ENCODE peak calls at places on chromosomes 3 and 15, in five cellular contexts. One of them, this sample, is unnamed. For H3K4me1, the result is how much of the 10 kb centered on the place peaks cover.

GRCh38 chr3:134326760-134327593 is 47.3 kb downstream of the AMOTL2 start:
- DNase-seq in effector memory CD4-positive, alpha-beta T cell: no peak
- DNase-seq in aorta: no peak
- DNase-seq in ascending aorta: peak
- DNase-seq in CD4-positive, CD25-positive, alpha-beta regulatory T cell: no peak
- DNase-seq in this sample: no peak

GRCh38 chr3:174317005-174317404 is 542.1 kb upstream of the NAALADL2 start:
- DNase-seq in ascending aorta: no peak
- DNase-seq in CD4-positive, CD25-positive, alpha-beta regulatory T cell: no peak
- DNase-seq in effector memory CD4-positive, alpha-beta T cell: no peak
- DNase-seq in aorta: no peak
- DNase-seq in this sample: no peak

GRCh38 chr3:45510519-45510918 is 84.0 kb upstream of the LIMD1 start:
- DNase-seq in effector memory CD4-positive, alpha-beta T cell: no peak
- DNase-seq in aorta: no peak
- DNase-seq in ascending aorta: no peak
- DNase-seq in CD4-positive, CD25-positive, alpha-beta regulatory T cell: no peak
- DNase-seq in this sample: no peak

GRCh38 chr3:54746722-54747121 is 181.1 kb downstream of the LRTM1 start:
- DNase-seq in CD4-positive, CD25-positive, alpha-beta regulatory T cell: no peak
- DNase-seq in ascending aorta: no peak
- DNase-seq in effector memory CD4-positive, alpha-beta T cell: no peak
- DNase-seq in aorta: no peak
- DNase-seq in this sample: no peak

GRCh38 chr15:68599560-68600071 is 20.8 kb downstream of the CORO2B start:
- DNase-seq in aorta: no peak
- DNase-seq in ascending aorta: no peak
- DNase-seq in effector memory CD4-positive, alpha-beta T cell: no peak
- DNase-seq in CD4-positive, CD25-positive, alpha-beta regulatory T cell: no peak
- DNase-seq in this sample: no peak

GRCh38 chr3:17183951-17184550 is 299.3 kb downstream of the PLCL2 start:
- DNase-seq in effector memory CD4-positive, alpha-beta T cell: no peak
- DNase-seq in CD4-positive, CD25-positive, alpha-beta regulatory T cell: no peak
- DNase-seq in ascending aorta: no peak
- DNase-seq in aorta: no peak
- DNase-seq in this sample: no peak

GRCh38 chr15:98718426-98719168 is 70.3 kb downstream of the IGF1R start:
- DNase-seq in effector memory CD4-positive, alpha-beta T cell: no peak
- DNase-seq in aorta: no peak
- DNase-seq in ascending aorta: no peak
- DNase-seq in CD4-positive, CD25-positive, alpha-beta regulatory T cell: no peak
- DNase-seq in this sample: no peak

GRCh38 chr3:158845748-158846350 is 44.0 kb downstream of the MFSD1 start:
- DNase-seq in effector memory CD4-positive, alpha-beta T cell: no peak
- DNase-seq in aorta: no peak
- DNase-seq in ascending aorta: no peak
- DNase-seq in CD4-positive, CD25-positive, alpha-beta regulatory T cell: peak
- DNase-seq in this sample: peak

GRCh38 chr3:184338538-184338945 is 1.1 kb downstream of the FAM131A start:
- DNase-seq in ascending aorta: peak
- DNase-seq in CD4-positive, CD25-positive, alpha-beta regulatory T cell: no peak
- DNase-seq in aorta: peak
- DNase-seq in effector memory CD4-positive, alpha-beta T cell: no peak
- DNase-seq in this sample: no peak

GRCh38 chr15:86915811-86916331 is 836.2 kb downstream of the AGBL1 start:
- DNase-seq in aorta: no peak
- DNase-seq in effector memory CD4-positive, alpha-beta T cell: no peak
- DNase-seq in CD4-positive, CD25-positive, alpha-beta regulatory T cell: no peak
- DNase-seq in ascending aorta: no peak
- DNase-seq in this sample: no peak

GRCh38 chr3:158465074-158465473 is 105.9 kb upstream of the MLF1 start:
- DNase-seq in aorta: no peak
- DNase-seq in CD4-positive, CD25-positive, alpha-beta regulatory T cell: no peak
- DNase-seq in ascending aorta: no peak
- DNase-seq in effector memory CD4-positive, alpha-beta T cell: no peak
- DNase-seq in this sample: no peak

GRCh38 chr15:79204886-79205285 is 77.6 kb upstream of the ANKRD34C start:
- DNase-seq in effector memory CD4-positive, alpha-beta T cell: no peak
- DNase-seq in CD4-positive, CD25-positive, alpha-beta regulatory T cell: no peak
- DNase-seq in aorta: no peak
- DNase-seq in ascending aorta: no peak
- DNase-seq in this sample: no peak

GRCh38 chr3:16810013-16810412 is 74.7 kb upstream of the PLCL2 start:
- DNase-seq in aorta: no peak
- DNase-seq in CD4-positive, CD25-positive, alpha-beta regulatory T cell: no peak
- DNase-seq in ascending aorta: no peak
- DNase-seq in effector memory CD4-positive, alpha-beta T cell: no peak
- DNase-seq in this sample: no peak

GRCh38 chr15:50685976-50686467 is 575 bp downstream of the TRPM7 start:
- DNase-seq in aorta: peak
- DNase-seq in effector memory CD4-positive, alpha-beta T cell: peak
- DNase-seq in ascending aorta: peak
- DNase-seq in CD4-positive, CD25-positive, alpha-beta regulatory T cell: no peak
- DNase-seq in this sample: peak

DNA sequence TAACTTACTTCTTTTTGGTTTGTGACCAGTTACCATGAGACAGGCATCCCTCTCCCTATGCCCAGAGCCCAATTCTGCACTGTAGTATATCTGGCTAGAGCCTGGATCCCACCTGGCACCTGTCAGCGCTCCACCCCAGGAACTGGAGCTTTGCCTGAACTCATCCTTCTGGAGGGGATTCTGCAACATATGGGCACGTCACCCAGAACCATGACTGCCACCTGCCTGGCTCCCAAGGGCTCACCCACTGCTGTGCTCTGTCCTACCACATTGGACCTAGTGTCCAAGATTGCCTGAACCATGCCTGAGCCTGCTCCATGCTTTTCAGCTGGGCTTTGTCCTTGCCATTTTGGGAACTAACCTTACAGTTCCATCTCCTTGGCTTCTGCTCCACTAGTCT is 21.1 kb upstream of the GAP43 start:
- DNase-seq in aorta: no peak
- DNase-seq in ascending aorta: no peak
- DNase-seq in effector memory CD4-positive, alpha-beta T cell: no peak
- DNase-seq in CD4-positive, CD25-positive, alpha-beta regulatory T cell: no peak
- DNase-seq in this sample: no peak
- H3K4me1 ChIP-seq in aorta: under half
- H3K4me1 ChIP-seq in ascending aorta: under half
- H3K4me1 ChIP-seq in effector memory CD4-positive, alpha-beta T cell: under half
- H3K4me1 ChIP-seq in CD4-positive, CD25-positive, alpha-beta regulatory T cell: under half
- H3K4me1 ChIP-seq in this sample: under half

GRCh38 chr3:156371683-156372082 is 183.2 kb downstream of the SSR3 start:
- DNase-seq in effector memory CD4-positive, alpha-beta T cell: no peak
- DNase-seq in ascending aorta: no peak
- DNase-seq in aorta: no peak
- DNase-seq in CD4-positive, CD25-positive, alpha-beta regulatory T cell: no peak
- DNase-seq in this sample: no peak

GRCh38 chr3:156360992-156361391 is 193.9 kb downstream of the SSR3 start:
- DNase-seq in ascending aorta: no peak
- DNase-seq in effector memory CD4-positive, alpha-beta T cell: no peak
- DNase-seq in aorta: no peak
- DNase-seq in CD4-positive, CD25-positive, alpha-beta regulatory T cell: no peak
- DNase-seq in this sample: no peak

GRCh38 chr3:156368189-156368588 is 186.7 kb downstream of the SSR3 start:
- DNase-seq in effector memory CD4-positive, alpha-beta T cell: no peak
- DNase-seq in ascending aorta: no peak
- DNase-seq in aorta: no peak
- DNase-seq in CD4-positive, CD25-positive, alpha-beta regulatory T cell: no peak
- DNase-seq in this sample: no peak

GRCh38 chr3:156366559-156366958 is 188.4 kb downstream of the SSR3 start:
- DNase-seq in effector memory CD4-positive, alpha-beta T cell: no peak
- DNase-seq in aorta: no peak
- DNase-seq in ascending aorta: no peak
- DNase-seq in CD4-positive, CD25-positive, alpha-beta regulatory T cell: no peak
- DNase-seq in this sample: no peak
- H3K27ac ChIP-seq in effector memory CD4-positive, alpha-beta T cell: no peak
- H3K27ac ChIP-seq in aorta: no peak
- H3K27ac ChIP-seq in ascending aorta: no peak
- H3K27ac ChIP-seq in CD4-positive, CD25-positive, alpha-beta regulatory T cell: no peak
- H3K27ac ChIP-seq in this sample: no peak

GRCh38 chr3:11610044-11610671 is 33.6 kb downstream of the VGLL4 start:
- DNase-seq in ascending aorta: no peak
- DNase-seq in aorta: peak
- DNase-seq in effector memory CD4-positive, alpha-beta T cell: no peak
- DNase-seq in CD4-positive, CD25-positive, alpha-beta regulatory T cell: no peak
- DNase-seq in this sample: no peak

GRCh38 chr3:11606865-11607440 is 36.8 kb downstream of the VGLL4 start:
- DNase-seq in effector memory CD4-positive, alpha-beta T cell: no peak
- DNase-seq in aorta: no peak
- DNase-seq in ascending aorta: no peak
- DNase-seq in CD4-positive, CD25-positive, alpha-beta regulatory T cell: no peak
- DNase-seq in this sample: no peak

GRCh38 chr3:11609481-11609880 is 34.2 kb downstream of the VGLL4 start:
- DNase-seq in effector memory CD4-positive, alpha-beta T cell: no peak
- DNase-seq in aorta: no peak
- DNase-seq in ascending aorta: no peak
- DNase-seq in CD4-positive, CD25-positive, alpha-beta regulatory T cell: no peak
- DNase-seq in this sample: no peak

GRCh38 chr3:11606090-11606784 is 37.5 kb downstream of the VGLL4 start:
- DNase-seq in aorta: no peak
- DNase-seq in CD4-positive, CD25-positive, alpha-beta regulatory T cell: no peak
- DNase-seq in effector memory CD4-positive, alpha-beta T cell: no peak
- DNase-seq in ascending aorta: no peak
- DNase-seq in this sample: no peak

GRCh38 chr3:11607816-11608215 is 35.9 kb downstream of the VGLL4 start:
- DNase-seq in ascending aorta: no peak
- DNase-seq in effector memory CD4-positive, alpha-beta T cell: no peak
- DNase-seq in CD4-positive, CD25-positive, alpha-beta regulatory T cell: no peak
- DNase-seq in aorta: no peak
- DNase-seq in this sample: no peak
- H3K4me1 ChIP-seq in ascending aorta: under half
- H3K4me1 ChIP-seq in effector memory CD4-positive, alpha-beta T cell: under half
- H3K4me1 ChIP-seq in CD4-positive, CD25-positive, alpha-beta regulatory T cell: under half
- H3K4me1 ChIP-seq in aorta: under half
- H3K4me1 ChIP-seq in this sample: under half

GRCh38 chr3:121943434-121943833 is 49.2 kb downstream of the SLC15A2 start:
- DNase-seq in CD4-positive, CD25-positive, alpha-beta regulatory T cell: no peak
- DNase-seq in ascending aorta: no peak
- DNase-seq in aorta: no peak
- DNase-seq in effector memory CD4-positive, alpha-beta T cell: no peak
- DNase-seq in this sample: no peak
- H3K27ac ChIP-seq in CD4-positive, CD25-positive, alpha-beta regulatory T cell: no peak
- H3K27ac ChIP-seq in ascending aorta: no peak
- H3K27ac ChIP-seq in aorta: no peak
- H3K27ac ChIP-seq in effector memory CD4-positive, alpha-beta T cell: no peak
- H3K27ac ChIP-seq in this sample: no peak

DNA sequence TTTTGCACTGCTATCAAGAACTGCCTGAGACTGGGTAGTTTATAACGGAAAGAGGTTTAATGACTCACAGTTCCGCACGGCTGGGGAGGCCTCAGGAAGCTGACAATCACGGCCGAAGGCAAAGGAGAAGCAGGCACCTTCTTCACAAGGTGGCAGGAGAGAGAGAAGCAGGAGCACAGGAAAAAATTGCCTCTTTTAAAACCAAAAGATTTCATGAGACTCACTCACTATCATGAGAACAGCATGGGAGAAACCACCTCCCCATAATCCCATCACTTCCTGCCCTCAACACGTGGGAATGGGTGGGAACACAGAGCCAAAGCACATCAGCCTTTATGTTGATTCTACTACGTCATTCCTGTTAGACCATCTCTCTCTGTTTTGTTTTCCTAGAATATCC is 650.9 kb upstream of the SEMA6D start:
- DNase-seq in CD4-positive, CD25-positive, alpha-beta regulatory T cell: no peak
- DNase-seq in aorta: no peak
- DNase-seq in ascending aorta: no peak
- DNase-seq in effector memory CD4-positive, alpha-beta T cell: no peak
- DNase-seq in this sample: no peak
- H3K4me1 ChIP-seq in CD4-positive, CD25-positive, alpha-beta regulatory T cell: under half
- H3K4me1 ChIP-seq in aorta: under half
- H3K4me1 ChIP-seq in ascending aorta: under half
- H3K4me1 ChIP-seq in effector memory CD4-positive, alpha-beta T cell: under half
- H3K4me1 ChIP-seq in this sample: under half

GRCh38 chr3:30643763-30644462 is 37.5 kb downstream of the TGFBR2 start:
- DNase-seq in aorta: peak
- DNase-seq in effector memory CD4-positive, alpha-beta T cell: peak
- DNase-seq in CD4-positive, CD25-positive, alpha-beta regulatory T cell: peak
- DNase-seq in ascending aorta: no peak
- DNase-seq in this sample: peak
- H3K27ac ChIP-seq in aorta: peak
- H3K27ac ChIP-seq in effector memory CD4-positive, alpha-beta T cell: peak
- H3K27ac ChIP-seq in CD4-positive, CD25-positive, alpha-beta regulatory T cell: peak
- H3K27ac ChIP-seq in ascending aorta: peak
- H3K27ac ChIP-seq in this sample: peak

GRCh38 chr3:68631810-68632545 is 300.4 kb downstream of the TAFA4 start:
- DNase-seq in aorta: no peak
- DNase-seq in ascending aorta: no peak
- DNase-seq in effector memory CD4-positive, alpha-beta T cell: no peak
- DNase-seq in CD4-positive, CD25-positive, alpha-beta regulatory T cell: no peak
- DNase-seq in this sample: no peak
- H3K4me1 ChIP-seq in aorta: under half
- H3K4me1 ChIP-seq in ascending aorta: under half
- H3K4me1 ChIP-seq in effector memory CD4-positive, alpha-beta T cell: under half
- H3K4me1 ChIP-seq in CD4-positive, CD25-positive, alpha-beta regulatory T cell: under half
- H3K4me1 ChIP-seq in this sample: under half

DNA sequence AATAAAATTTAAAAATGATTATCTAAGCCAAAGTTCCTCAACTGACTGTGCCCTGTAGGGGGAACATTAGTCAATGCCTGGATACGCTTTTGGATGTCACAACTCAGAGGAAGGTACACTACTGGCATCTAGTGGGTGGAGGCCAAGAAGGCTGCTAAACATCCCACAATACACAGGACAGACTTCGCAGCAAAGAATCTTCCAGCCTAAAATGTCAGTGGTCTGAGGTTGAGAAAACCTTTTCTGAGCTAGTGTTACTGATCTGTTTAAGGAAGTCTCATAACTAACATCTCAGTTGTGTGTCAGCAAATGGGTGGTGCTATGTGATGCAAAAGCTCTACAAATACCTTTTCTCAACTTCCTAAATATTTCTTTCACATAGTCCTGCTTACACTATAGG is 20.9 kb upstream of the LDHAL6B start:
- DNase-seq in CD4-positive, CD25-positive, alpha-beta regulatory T cell: no peak
- DNase-seq in aorta: no peak
- DNase-seq in ascending aorta: no peak
- DNase-seq in effector memory CD4-positive, alpha-beta T cell: no peak
- DNase-seq in this sample: no peak
- H3K27ac ChIP-seq in CD4-positive, CD25-positive, alpha-beta regulatory T cell: no peak
- H3K27ac ChIP-seq in aorta: no peak
- H3K27ac ChIP-seq in ascending aorta: no peak
- H3K27ac ChIP-seq in effector memory CD4-positive, alpha-beta T cell: no peak
- H3K27ac ChIP-seq in this sample: no peak

DNA sequence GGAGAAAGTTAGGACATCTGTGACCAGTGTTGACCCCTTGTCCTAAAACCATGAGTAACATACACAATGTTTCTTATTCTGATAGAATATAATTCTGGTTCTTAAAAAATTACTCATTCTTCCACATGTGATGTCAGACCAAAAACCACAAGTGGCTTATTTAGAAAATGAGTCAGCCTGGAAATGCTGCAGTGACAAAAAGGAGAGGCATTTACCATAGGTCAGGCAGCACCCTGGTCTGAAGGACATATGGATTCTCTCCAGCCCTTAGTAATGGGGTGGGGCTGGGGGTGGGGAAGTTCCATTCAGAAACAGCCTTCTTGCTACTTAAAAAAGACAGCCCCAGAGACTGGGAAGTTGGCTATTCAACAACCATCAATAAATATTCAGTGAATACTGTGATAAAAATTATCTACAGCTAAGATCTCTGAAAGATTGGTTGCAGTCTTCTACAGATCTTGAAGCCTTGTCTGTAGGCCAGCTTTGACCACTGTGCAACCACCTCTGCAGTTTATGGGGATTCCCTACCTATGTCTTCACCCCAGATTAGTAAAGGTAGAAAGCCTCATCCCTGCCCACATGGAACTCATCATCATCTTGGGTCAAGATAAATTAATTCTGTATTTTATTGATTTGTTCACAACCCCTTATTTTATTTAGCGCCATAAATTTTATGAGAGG is 34.9 kb upstream of the TIMP4 start:
- DNase-seq in ascending aorta: peak
- DNase-seq in effector memory CD4-positive, alpha-beta T cell: no peak
- DNase-seq in aorta: peak
- DNase-seq in CD4-positive, CD25-positive, alpha-beta regulatory T cell: no peak
- DNase-seq in this sample: no peak
- H3K4me1 ChIP-seq in ascending aorta: under half
- H3K4me1 ChIP-seq in effector memory CD4-positive, alpha-beta T cell: under half
- H3K4me1 ChIP-seq in aorta: under half
- H3K4me1 ChIP-seq in CD4-positive, CD25-positive, alpha-beta regulatory T cell: under half
- H3K4me1 ChIP-seq in this sample: under half

This sample was measured in CD8-positive, alpha-beta memory T cell.